ENCODE peak calls at places on chromosomes 1 and 21, in five cellular contexts. One of them, this sample, is unnamed. For H3K4me1, the result is how much of the 10 kb centered on the place peaks cover.

GRCh38 chr1:106222415-106222814 is 834.1 kb upstream of the PRMT6 start:
- DNase-seq in H1: no peak
- DNase-seq in Peyer's patch: no peak
- DNase-seq in pancreas: no peak
- DNase-seq in mammary epithelial cell: no peak
- DNase-seq in this sample: no peak

GRCh38 chr1:154352245-154352580 is 26.9 kb downstream of the ATP8B2 start:
- DNase-seq in H1: no peak
- DNase-seq in Peyer's patch: no peak
- DNase-seq in pancreas: no peak
- DNase-seq in mammary epithelial cell: no peak
- DNase-seq in this sample: no peak

GRCh38 chr1:94024109-94024792 is 96.7 kb downstream of the ABCA4 start:
- DNase-seq in H1: no peak
- DNase-seq in Peyer's patch: no peak
- DNase-seq in pancreas: no peak
- DNase-seq in mammary epithelial cell: no peak
- DNase-seq in this sample: no peak

GRCh38 chr1:196180847-196181593 is 427.2 kb downstream of the KCNT2 start:
- DNase-seq in H1: peak
- DNase-seq in Peyer's patch: no peak
- DNase-seq in pancreas: no peak
- DNase-seq in mammary epithelial cell: peak
- DNase-seq in this sample: no peak

GRCh38 chr1:158323866-158324265 is 7.5 kb downstream of the CD1B start:
- DNase-seq in H1: no peak
- DNase-seq in Peyer's patch: no peak
- DNase-seq in pancreas: no peak
- DNase-seq in mammary epithelial cell: no peak
- DNase-seq in this sample: no peak

GRCh38 chr21:15616864-15617574 is 112.8 kb upstream of the USP25 start:
- DNase-seq in H1: no peak
- DNase-seq in Peyer's patch: no peak
- DNase-seq in pancreas: no peak
- DNase-seq in mammary epithelial cell: no peak
- DNase-seq in this sample: no peak

GRCh38 chr1:42259059-42259738 is 75.8 kb downstream of the FOXJ3 start:
- DNase-seq in H1: no peak
- DNase-seq in Peyer's patch: no peak
- DNase-seq in pancreas: no peak
- DNase-seq in mammary epithelial cell: peak
- DNase-seq in this sample: no peak

GRCh38 chr1:33248244-33248643 is 8.0 kb upstream of the ZNF362 start:
- DNase-seq in H1: no peak
- DNase-seq in Peyer's patch: no peak
- DNase-seq in pancreas: no peak
- DNase-seq in mammary epithelial cell: peak
- DNase-seq in this sample: no peak

GRCh38 chr1:172273668-172274396 is 146.7 kb upstream of the C1orf105 start:
- DNase-seq in H1: no peak
- DNase-seq in Peyer's patch: no peak
- DNase-seq in pancreas: no peak
- DNase-seq in mammary epithelial cell: no peak
- DNase-seq in this sample: no peak

GRCh38 chr21:46325073-46325912 is 1.3 kb downstream of the PCNT start:
- DNase-seq in H1: peak
- DNase-seq in Peyer's patch: peak
- DNase-seq in pancreas: peak
- DNase-seq in mammary epithelial cell: peak
- DNase-seq in this sample: peak

GRCh38 chr1:54167422-54168139 is 14.8 kb upstream of the CDCP2 start:
- DNase-seq in H1: no peak
- DNase-seq in Peyer's patch: no peak
- DNase-seq in pancreas: no peak
- DNase-seq in mammary epithelial cell: peak
- DNase-seq in this sample: no peak

GRCh38 chr1:221576268-221576667 is 165.6 kb downstream of the DUSP10 start:
- DNase-seq in H1: no peak
- DNase-seq in Peyer's patch: no peak
- DNase-seq in pancreas: no peak
- DNase-seq in mammary epithelial cell: no peak
- DNase-seq in this sample: peak

GRCh38 chr1:70231474-70231873 is 10.3 kb downstream of the SRSF11 start:
- DNase-seq in H1: no peak
- DNase-seq in Peyer's patch: no peak
- DNase-seq in pancreas: no peak
- DNase-seq in mammary epithelial cell: no peak
- DNase-seq in this sample: no peak

GRCh38 chr1:111251570-111251969 is 24.1 kb downstream of the CHI3L2 start:
- DNase-seq in H1: no peak
- DNase-seq in Peyer's patch: no peak
- DNase-seq in pancreas: no peak
- DNase-seq in mammary epithelial cell: no peak
- DNase-seq in this sample: no peak

DNA sequence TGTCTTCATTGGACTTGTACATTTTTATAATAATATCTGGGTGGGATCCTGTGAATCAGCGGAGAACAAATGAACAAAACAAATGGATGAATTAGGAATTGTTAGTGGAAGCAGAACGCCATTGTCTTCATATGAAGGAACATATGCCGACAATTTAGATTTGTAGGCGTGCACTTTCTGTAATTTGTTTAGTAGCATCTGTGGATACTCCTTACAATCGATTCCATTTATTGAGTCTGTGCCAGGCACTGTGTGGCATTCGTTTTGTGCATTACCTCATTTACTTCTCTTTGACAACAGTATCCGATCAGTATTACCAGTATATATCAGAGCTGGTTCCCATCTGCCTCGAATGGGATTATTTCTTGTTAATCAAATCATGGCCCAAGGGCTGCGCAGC is 61.9 kb downstream of the PRDM2 start:
- DNase-seq in H1: no peak
- DNase-seq in Peyer's patch: no peak
- DNase-seq in pancreas: no peak
- DNase-seq in mammary epithelial cell: no peak
- DNase-seq in this sample: no peak
- H3K4me1 ChIP-seq in H1: under half
- H3K4me1 ChIP-seq in Peyer's patch: under half
- H3K4me1 ChIP-seq in pancreas: under half
- H3K4me1 ChIP-seq in mammary epithelial cell: under half
- H3K4me1 ChIP-seq in this sample: under half

DNA sequence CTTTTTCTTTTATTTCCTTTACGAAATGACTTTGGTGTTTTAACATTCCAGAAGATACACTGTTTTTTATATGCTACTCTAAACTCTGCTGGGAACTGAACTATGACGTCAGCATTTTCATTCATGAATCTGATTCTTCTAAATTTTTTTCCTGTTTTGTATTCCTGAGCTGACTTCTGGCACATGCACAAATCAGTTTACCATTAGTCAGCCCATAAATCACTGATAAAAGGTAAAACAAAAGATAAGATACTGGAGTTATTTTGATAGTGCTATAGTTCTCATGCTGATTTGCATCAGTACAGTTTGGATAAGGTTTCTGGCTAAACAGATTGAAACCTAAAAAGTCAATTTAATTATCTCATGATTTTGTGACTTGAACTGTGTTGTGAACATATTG is 10.4 kb downstream of the CAMTA1 start:
- DNase-seq in H1: no peak
- DNase-seq in Peyer's patch: no peak
- DNase-seq in pancreas: no peak
- DNase-seq in mammary epithelial cell: no peak
- DNase-seq in this sample: no peak
- H3K4me3 ChIP-seq in H1: no peak
- H3K4me3 ChIP-seq in Peyer's patch: no peak
- H3K4me3 ChIP-seq in pancreas: no peak
- H3K4me3 ChIP-seq in mammary epithelial cell: no peak
- H3K4me3 ChIP-seq in this sample: no peak

GRCh38 chr21:23960769-23961168 is 1646.5 kb downstream of the MRPL39 start:
- DNase-seq in H1: no peak
- DNase-seq in Peyer's patch: no peak
- DNase-seq in pancreas: no peak
- DNase-seq in mammary epithelial cell: no peak
- DNase-seq in this sample: no peak

GRCh38 chr21:23968722-23969647 is 1638.3 kb downstream of the MRPL39 start:
- DNase-seq in H1: peak
- DNase-seq in Peyer's patch: peak
- DNase-seq in pancreas: peak
- DNase-seq in mammary epithelial cell: no peak
- DNase-seq in this sample: peak

GRCh38 chr21:23968008-23968407 is 1639.3 kb downstream of the MRPL39 start:
- DNase-seq in H1: no peak
- DNase-seq in Peyer's patch: no peak
- DNase-seq in pancreas: peak
- DNase-seq in mammary epithelial cell: no peak
- DNase-seq in this sample: no peak

DNA sequence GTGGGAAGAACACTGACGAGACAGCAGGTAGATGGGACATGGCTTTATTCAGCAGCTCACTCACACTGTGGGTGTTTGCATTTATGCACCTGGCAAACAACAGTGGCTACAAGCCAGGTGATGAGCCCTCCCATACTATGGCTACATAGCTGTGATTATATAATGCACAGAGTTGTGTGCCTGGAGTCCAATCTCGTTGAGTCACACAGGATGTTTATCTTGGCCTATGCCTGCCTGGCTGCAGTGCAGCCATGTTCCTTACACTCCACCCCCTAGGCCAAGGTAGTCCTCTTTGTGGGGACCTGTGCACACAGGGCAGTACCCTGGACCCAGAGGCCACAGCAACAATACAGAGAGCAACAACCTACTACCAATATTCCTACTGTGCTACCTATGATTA is 1643.8 kb downstream of the MRPL39 start:
- DNase-seq in H1: no peak
- DNase-seq in Peyer's patch: no peak
- DNase-seq in pancreas: no peak
- DNase-seq in mammary epithelial cell: no peak
- DNase-seq in this sample: no peak
- TF ChIP-seq CTCF in H1: no peak
- TF ChIP-seq CTCF in Peyer's patch: no peak
- TF ChIP-seq CTCF in pancreas: no peak
- TF ChIP-seq CTCF in mammary epithelial cell: no peak
- TF ChIP-seq CTCF in this sample: no peak

GRCh38 chr21:28962465-28962864 is 30.2 kb downstream of the LTN1 start:
- DNase-seq in H1: no peak
- DNase-seq in Peyer's patch: no peak
- DNase-seq in pancreas: no peak
- DNase-seq in mammary epithelial cell: no peak
- DNase-seq in this sample: no peak

GRCh38 chr21:28959367-28960099 is 33.1 kb downstream of the LTN1 start:
- DNase-seq in H1: no peak
- DNase-seq in Peyer's patch: no peak
- DNase-seq in pancreas: no peak
- DNase-seq in mammary epithelial cell: peak
- DNase-seq in this sample: no peak

GRCh38 chr21:28960245-28960644 is 32.4 kb downstream of the LTN1 start:
- DNase-seq in H1: no peak
- DNase-seq in Peyer's patch: no peak
- DNase-seq in pancreas: no peak
- DNase-seq in mammary epithelial cell: no peak
- DNase-seq in this sample: no peak

GRCh38 chr21:28963831-28964230 is 28.8 kb downstream of the LTN1 start:
- DNase-seq in H1: no peak
- DNase-seq in Peyer's patch: no peak
- DNase-seq in pancreas: no peak
- DNase-seq in mammary epithelial cell: no peak
- DNase-seq in this sample: no peak

DNA sequence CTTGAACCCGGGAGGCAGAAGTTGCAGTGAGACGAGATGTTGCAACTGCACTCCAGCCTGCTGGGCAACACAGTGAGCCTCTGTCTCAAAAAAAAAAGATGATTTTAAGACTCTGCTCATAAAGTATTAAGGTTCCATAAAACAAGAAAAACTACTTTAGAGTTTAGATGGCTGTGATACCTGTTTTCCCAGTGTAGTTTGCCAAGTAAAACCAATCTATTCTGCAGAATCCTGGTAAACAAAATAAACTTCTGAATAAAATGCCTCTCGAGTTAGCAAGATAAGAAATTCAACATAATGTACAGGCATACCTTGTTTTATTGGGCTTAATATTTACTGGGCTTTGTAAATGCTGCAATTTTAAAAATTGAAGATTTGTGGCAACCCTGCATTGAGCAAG is 30.8 kb downstream of the LTN1 start:
- DNase-seq in H1: no peak
- DNase-seq in Peyer's patch: no peak
- DNase-seq in pancreas: no peak
- DNase-seq in mammary epithelial cell: no peak
- DNase-seq in this sample: no peak
- H3K4me1 ChIP-seq in H1: under half
- H3K4me1 ChIP-seq in Peyer's patch: under half
- H3K4me1 ChIP-seq in pancreas: under half
- H3K4me1 ChIP-seq in mammary epithelial cell: under half
- H3K4me1 ChIP-seq in this sample: under half

DNA sequence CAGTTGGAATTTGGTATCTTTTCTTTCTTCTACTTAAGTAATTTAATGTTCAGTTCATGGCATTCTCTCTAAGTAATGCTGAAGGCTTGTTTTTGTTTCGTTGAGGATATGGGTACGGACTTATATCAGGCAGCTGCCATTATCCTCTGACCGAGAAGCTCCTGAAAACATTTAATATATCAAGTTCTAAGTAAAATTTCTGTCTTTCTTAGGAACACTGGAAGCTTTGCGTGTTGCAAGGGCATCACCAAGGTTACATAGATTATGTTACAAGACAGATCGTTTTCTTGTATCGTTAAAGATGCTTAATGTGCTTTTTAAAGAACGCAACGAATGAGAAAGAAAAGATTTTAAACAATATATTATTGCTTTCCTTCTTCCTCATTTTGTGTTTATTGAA is 1.0 kb upstream of the GALNT2 start:
- DNase-seq in H1: no peak
- DNase-seq in Peyer's patch: no peak
- DNase-seq in pancreas: no peak
- DNase-seq in mammary epithelial cell: no peak
- DNase-seq in this sample: no peak
- H3K4me3 ChIP-seq in H1: peak
- H3K4me3 ChIP-seq in Peyer's patch: peak
- H3K4me3 ChIP-seq in pancreas: peak
- H3K4me3 ChIP-seq in mammary epithelial cell: peak
- H3K4me3 ChIP-seq in this sample: peak

DNA sequence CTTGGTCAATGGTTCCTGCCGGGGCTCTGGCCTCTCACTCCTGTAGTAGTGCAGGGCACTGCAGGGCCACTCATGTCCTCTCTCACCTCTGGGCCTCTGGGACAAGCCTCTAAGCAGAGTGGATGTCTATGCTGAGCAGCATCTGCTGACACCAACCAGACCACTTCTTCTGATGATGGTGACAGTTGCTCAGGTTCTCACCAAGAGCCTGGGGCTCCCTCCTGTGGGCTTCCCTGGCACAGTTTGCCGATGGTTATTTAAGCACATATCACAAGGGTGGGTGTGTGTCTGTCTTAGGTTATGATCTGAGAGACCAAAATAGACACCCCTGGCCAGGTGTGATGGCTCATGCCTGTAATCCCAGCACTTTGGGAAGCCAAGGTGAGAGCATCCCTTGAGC is 17.4 kb upstream of the GPR137B start:
- DNase-seq in H1: no peak
- DNase-seq in Peyer's patch: no peak
- DNase-seq in pancreas: no peak
- DNase-seq in mammary epithelial cell: no peak
- DNase-seq in this sample: no peak
- TF ChIP-seq CTCF in H1: peak
- TF ChIP-seq CTCF in Peyer's patch: no peak
- TF ChIP-seq CTCF in pancreas: no peak
- TF ChIP-seq CTCF in mammary epithelial cell: no peak
- TF ChIP-seq CTCF in this sample: no peak

GRCh38 chr1:219514728-219515127 is 98.2 kb downstream of the ZC3H11B start:
- DNase-seq in H1: no peak
- DNase-seq in Peyer's patch: no peak
- DNase-seq in pancreas: no peak
- DNase-seq in mammary epithelial cell: no peak
- DNase-seq in this sample: no peak
- H3K4me1 ChIP-seq in H1: under half
- H3K4me1 ChIP-seq in Peyer's patch: under half
- H3K4me1 ChIP-seq in pancreas: under half
- H3K4me1 ChIP-seq in mammary epithelial cell: under half
- H3K4me1 ChIP-seq in this sample: under half